ENCODE peak calls at places on chromosome 17, in nine cellular contexts. One of them, this sample, is unnamed.

GRCh38 chr17:81391964-81392908 is 3.0 kb upstream of the BAHCC1 start:
- DNase-seq in T-helper 17 cell: no peak
- DNase-seq in cardiac fibroblast: peak; percentile 93
- DNase-seq in activated CD8-positive, alpha-beta memory T cell treated with anti-CD3 and anti-CD28 coated beads for 48 hours: no peak
- DNase-seq in caudate nucleus: peak; percentile 41
- DNase-seq in tibial artery: peak; percentile 76
- DNase-seq in SW480: no peak
- DNase-seq in CD4-positive, alpha-beta T cell: no peak
- DNase-seq in stimulated activated CD4-positive, alpha-beta T cell treated with anti-CD3 and anti-CD28 coated beads, Interleukin-12 subunit alpha, Interleukin-12 subunit beta, amount 100 ng/mL, for 4 hours: no peak
- DNase-seq in this sample: no peak

GRCh38 chr17:57881783-57882291 is 32.0 kb upstream of the MRPS23 start:
- DNase-seq in T-helper 17 cell: no peak
- DNase-seq in cardiac fibroblast: no peak
- DNase-seq in activated CD8-positive, alpha-beta memory T cell treated with anti-CD3 and anti-CD28 coated beads for 48 hours: no peak
- DNase-seq in caudate nucleus: peak; percentile 19
- DNase-seq in tibial artery: no peak
- DNase-seq in SW480: no peak
- DNase-seq in CD4-positive, alpha-beta T cell: no peak
- DNase-seq in stimulated activated CD4-positive, alpha-beta T cell treated with anti-CD3 and anti-CD28 coated beads, Interleukin-12 subunit alpha, Interleukin-12 subunit beta, amount 100 ng/mL, for 4 hours: no peak
- DNase-seq in this sample: no peak

GRCh38 chr17:39194985-39195524 is 2.4 kb downstream of the CACNB1 start:
- DNase-seq in T-helper 17 cell: no peak
- DNase-seq in cardiac fibroblast: no peak
- DNase-seq in activated CD8-positive, alpha-beta memory T cell treated with anti-CD3 and anti-CD28 coated beads for 48 hours: no peak
- DNase-seq in caudate nucleus: peak; percentile 66
- DNase-seq in tibial artery: no peak
- DNase-seq in SW480: no peak
- DNase-seq in CD4-positive, alpha-beta T cell: no peak
- DNase-seq in stimulated activated CD4-positive, alpha-beta T cell treated with anti-CD3 and anti-CD28 coated beads, Interleukin-12 subunit alpha, Interleukin-12 subunit beta, amount 100 ng/mL, for 4 hours: no peak
- DNase-seq in this sample: no peak

GRCh38 chr17:58339775-58340622 is 11.4 kb upstream of the TSPOAP1 start:
- DNase-seq in T-helper 17 cell: no peak
- DNase-seq in cardiac fibroblast: no peak
- DNase-seq in activated CD8-positive, alpha-beta memory T cell treated with anti-CD3 and anti-CD28 coated beads for 48 hours: no peak
- DNase-seq in caudate nucleus: no peak
- DNase-seq in tibial artery: no peak
- DNase-seq in SW480: no peak
- DNase-seq in CD4-positive, alpha-beta T cell: no peak
- DNase-seq in stimulated activated CD4-positive, alpha-beta T cell treated with anti-CD3 and anti-CD28 coated beads, Interleukin-12 subunit alpha, Interleukin-12 subunit beta, amount 100 ng/mL, for 4 hours: no peak
- DNase-seq in this sample: no peak

GRCh38 chr17:27471321-27472269 is 15.3 kb downstream of the KSR1 start:
- DNase-seq in T-helper 17 cell: peak; percentile 54
- DNase-seq in cardiac fibroblast: no peak
- DNase-seq in activated CD8-positive, alpha-beta memory T cell treated with anti-CD3 and anti-CD28 coated beads for 48 hours: no peak
- DNase-seq in caudate nucleus: peak; percentile 89
- DNase-seq in tibial artery: no peak
- DNase-seq in SW480: no peak
- DNase-seq in CD4-positive, alpha-beta T cell: peak; percentile 41
- DNase-seq in stimulated activated CD4-positive, alpha-beta T cell treated with anti-CD3 and anti-CD28 coated beads, Interleukin-12 subunit alpha, Interleukin-12 subunit beta, amount 100 ng/mL, for 4 hours: peak; percentile 73
- DNase-seq in this sample: no peak

GRCh38 chr17:29590979-29591736 is 1.7 kb upstream of the GIT1 start:
- DNase-seq in T-helper 17 cell: no peak
- DNase-seq in cardiac fibroblast: peak; percentile 61
- DNase-seq in activated CD8-positive, alpha-beta memory T cell treated with anti-CD3 and anti-CD28 coated beads for 48 hours: no peak
- DNase-seq in caudate nucleus: peak; percentile 68
- DNase-seq in tibial artery: peak; percentile 63
- DNase-seq in SW480: peak; percentile 76
- DNase-seq in CD4-positive, alpha-beta T cell: no peak
- DNase-seq in stimulated activated CD4-positive, alpha-beta T cell treated with anti-CD3 and anti-CD28 coated beads, Interleukin-12 subunit alpha, Interleukin-12 subunit beta, amount 100 ng/mL, for 4 hours: no peak
- DNase-seq in this sample: no peak

GRCh38 chr17:50213026-50214015 is 11.9 kb upstream of the COL1A1 start:
- DNase-seq in T-helper 17 cell: no peak
- DNase-seq in cardiac fibroblast: no peak
- DNase-seq in activated CD8-positive, alpha-beta memory T cell treated with anti-CD3 and anti-CD28 coated beads for 48 hours: no peak
- DNase-seq in caudate nucleus: no peak
- DNase-seq in tibial artery: peak; percentile 19
- DNase-seq in SW480: no peak
- DNase-seq in CD4-positive, alpha-beta T cell: no peak
- DNase-seq in stimulated activated CD4-positive, alpha-beta T cell treated with anti-CD3 and anti-CD28 coated beads, Interleukin-12 subunit alpha, Interleukin-12 subunit beta, amount 100 ng/mL, for 4 hours: no peak
- DNase-seq in this sample: peak; percentile 49

GRCh38 chr17:64081802-64082799 is 47.8 kb downstream of the ERN1 start:
- DNase-seq in T-helper 17 cell: peak; percentile 28
- DNase-seq in cardiac fibroblast: peak; percentile 65
- DNase-seq in activated CD8-positive, alpha-beta memory T cell treated with anti-CD3 and anti-CD28 coated beads for 48 hours: no peak
- DNase-seq in caudate nucleus: no peak
- DNase-seq in tibial artery: no peak
- DNase-seq in SW480: peak; percentile 100
- DNase-seq in CD4-positive, alpha-beta T cell: peak; percentile 17
- DNase-seq in stimulated activated CD4-positive, alpha-beta T cell treated with anti-CD3 and anti-CD28 coated beads, Interleukin-12 subunit alpha, Interleukin-12 subunit beta, amount 100 ng/mL, for 4 hours: no peak
- DNase-seq in this sample: peak; percentile 28

GRCh38 chr17:49071106-49071505 is 61.5 kb upstream of the B4GALNT2 start:
- DNase-seq in T-helper 17 cell: no peak
- DNase-seq in cardiac fibroblast: peak; percentile 32
- DNase-seq in activated CD8-positive, alpha-beta memory T cell treated with anti-CD3 and anti-CD28 coated beads for 48 hours: no peak
- DNase-seq in caudate nucleus: no peak
- DNase-seq in tibial artery: no peak
- DNase-seq in SW480: no peak
- DNase-seq in CD4-positive, alpha-beta T cell: no peak
- DNase-seq in stimulated activated CD4-positive, alpha-beta T cell treated with anti-CD3 and anti-CD28 coated beads, Interleukin-12 subunit alpha, Interleukin-12 subunit beta, amount 100 ng/mL, for 4 hours: no peak
- DNase-seq in this sample: peak; percentile 41

GRCh38 chr17:78360371-78361226 is 722 bp upstream of the SOCS3 start:
- DNase-seq in T-helper 17 cell: peak; percentile 78
- DNase-seq in cardiac fibroblast: peak; percentile 91
- DNase-seq in activated CD8-positive, alpha-beta memory T cell treated with anti-CD3 and anti-CD28 coated beads for 48 hours: peak; percentile 99
- DNase-seq in caudate nucleus: peak; percentile 38
- DNase-seq in tibial artery: peak; percentile 91
- DNase-seq in SW480: peak; percentile 81
- DNase-seq in CD4-positive, alpha-beta T cell: peak; percentile 89
- DNase-seq in stimulated activated CD4-positive, alpha-beta T cell treated with anti-CD3 and anti-CD28 coated beads, Interleukin-12 subunit alpha, Interleukin-12 subunit beta, amount 100 ng/mL, for 4 hours: peak; percentile 95
- DNase-seq in this sample: peak; percentile 87

GRCh38 chr17:76686538-76687277 is 24.1 kb downstream of the MXRA7 start:
- DNase-seq in T-helper 17 cell: no peak
- DNase-seq in cardiac fibroblast: no peak
- DNase-seq in activated CD8-positive, alpha-beta memory T cell treated with anti-CD3 and anti-CD28 coated beads for 48 hours: no peak
- DNase-seq in caudate nucleus: peak; percentile 88
- DNase-seq in tibial artery: no peak
- DNase-seq in SW480: no peak
- DNase-seq in CD4-positive, alpha-beta T cell: no peak
- DNase-seq in stimulated activated CD4-positive, alpha-beta T cell treated with anti-CD3 and anti-CD28 coated beads, Interleukin-12 subunit alpha, Interleukin-12 subunit beta, amount 100 ng/mL, for 4 hours: no peak
- DNase-seq in this sample: no peak